ENCODE peak calls at places on chromosomes 11 and 22, in four cellular contexts. I is brain microvascular endothelial cell, J is psoas muscle, T is pancreas. G is an unnamed sample.

GRCh38 chr11:46493786-46494185 is 100.0 kb downstream of the AMBRA1 start:
- DNase-seq in I (no peak), J (no peak), T (no peak), G (no peak)

GRCh38 chr22:32335471-32335870 is 22.2 kb upstream of the RFPL3 start:
- DNase-seq in I (no peak), J (no peak), T (no peak), G (no peak)

GRCh38 chr11:2383823-2384722 is 7.0 kb downstream of the CD81 start:
- DNase-seq in I (no peak), J (peak), T (no peak), G (no peak)

GRCh38 chr11:119691020-119691666 is 37.9 kb downstream of the NECTIN1 start:
- DNase-seq in I (no peak), J (no peak), T (no peak), G (no peak)

GRCh38 chr11:116644201-116644947 is 128.4 kb downstream of the BUD13 start:
- DNase-seq in I (no peak), J (no peak), T (no peak), G (no peak)

GRCh38 chr11:12133539-12134238 is 23.3 kb downstream of the MICAL2 start:
- DNase-seq in I (no peak), J (no peak), T (no peak), G (no peak)

GRCh38 chr11:128686745-128687177 is 7.1 kb upstream of the FLI1 start:
- DNase-seq in I (peak), J (peak), T (no peak), G (no peak)

GRCh38 chr22:18078329-18079041 is 695 bp downstream of the PEX26 start:
- DNase-seq in I (no peak), J (peak), T (peak), G (no peak)

GRCh38 chr11:22666320-22666699 is at the start of gene GAS2:
- DNase-seq in I (no peak), J (no peak), T (peak), G (no peak)

GRCh38 chr22:33579448-33580093 is 340.7 kb downstream of the LARGE1 start:
- DNase-seq in I (peak), J (peak), T (peak), G (peak)

GRCh38 chr11:24588075-24588474 is 91.2 kb downstream of the LUZP2 start:
- DNase-seq in I (no peak), J (no peak), T (no peak), G (no peak)

GRCh38 chr11:16986434-16987204 is 27.6 kb downstream of the PLEKHA7 start:
- DNase-seq in I (no peak), J (no peak), T (peak), G (no peak)

GRCh38 chr11:28833670-28834069 is 725.5 kb downstream of the METTL15 start:
- DNase-seq in I (peak), J (no peak), T (no peak), G (no peak)

GRCh38 chr11:71211631-71212030 is 40.7 kb downstream of the SHANK2 start:
- DNase-seq in I (no peak), J (no peak), T (no peak), G (no peak)

GRCh38 chr11:117072517-117073218 is 25.6 kb downstream of the SIK3 start:
- DNase-seq in I (peak), J (no peak), T (no peak), G (no peak)

GRCh38 chr22:32013200-32013599 is 29.9 kb upstream of the SLC5A1 start:
- DNase-seq in I (no peak), J (no peak), T (no peak), G (no peak)

GRCh38 chr22:49671331-49672012 is 156.2 kb downstream of the BRD1 start:
- DNase-seq in I (no peak), J (no peak), T (no peak), G (no peak)

GRCh38 chr11:33448461-33449130 is 191.4 kb downstream of the HIPK3 start:
- DNase-seq in I (peak), J (no peak), T (no peak), G (no peak)

GRCh38 chr22:30297276-30298004 is 8.1 kb upstream of the CASTOR1 start:
- DNase-seq in I (no peak), J (no peak), T (no peak), G (no peak)

GRCh38 chr11:30172872-30173271 is 57.9 kb upstream of the FSHB start:
- DNase-seq in I (no peak), J (no peak), T (no peak), G (no peak)

GRCh38 chr22:23075050-23075449 is 4.7 kb downstream of the GNAZ start:
- DNase-seq in I (no peak), J (peak), T (no peak), G (no peak)

GRCh38 chr11:117625237-117625636 is 171.8 kb downstream of the DSCAML1 start:
- DNase-seq in I (no peak), J (no peak), T (no peak), G (no peak)

GRCh38 chr11:4862447-4863236 is 13.6 kb upstream of the OR51S1 start:
- DNase-seq in I (no peak), J (no peak), T (no peak), G (no peak)

GRCh38 chr22:26588749-26589366 is 1.1 kb downstream of the TPST2 start:
- DNase-seq in I (no peak), J (no peak), T (no peak), G (no peak)

GRCh38 chr22:27853404-27853803 is 51.8 kb upstream of the MN1 start:
- DNase-seq in I (no peak), J (no peak), T (no peak), G (no peak)

GRCh38 chr22:30393322-30393680 is 3.5 kb upstream of the SEC14L2 start:
- DNase-seq in I (no peak), J (no peak), T (no peak), G (no peak)

DNA sequence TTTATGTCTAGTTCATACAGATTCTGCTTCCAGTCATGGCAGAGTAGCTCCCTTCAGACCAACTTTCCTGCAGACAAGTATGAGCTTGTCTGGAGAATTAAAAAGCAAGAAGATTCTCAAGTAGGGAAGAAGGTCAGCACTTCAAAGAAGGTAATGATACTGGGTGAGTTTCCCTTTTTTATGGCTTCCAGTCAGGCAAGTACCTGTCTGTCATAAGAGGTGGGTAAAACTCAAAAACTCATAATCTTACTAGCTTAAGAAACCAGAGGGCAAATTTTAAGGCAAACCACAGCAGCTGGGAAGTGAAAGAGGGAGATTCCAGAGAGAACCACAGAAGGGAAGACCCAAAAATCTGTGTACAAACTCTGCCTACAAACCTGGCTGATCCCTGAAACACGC is 54.2 kb downstream of the DENND5A start:
- DNase-seq in I (no peak), J (no peak), T (no peak), G (no peak)
- H3K27ac ChIP-seq in I (no peak), J (no peak), T (no peak), G (peak)

DNA sequence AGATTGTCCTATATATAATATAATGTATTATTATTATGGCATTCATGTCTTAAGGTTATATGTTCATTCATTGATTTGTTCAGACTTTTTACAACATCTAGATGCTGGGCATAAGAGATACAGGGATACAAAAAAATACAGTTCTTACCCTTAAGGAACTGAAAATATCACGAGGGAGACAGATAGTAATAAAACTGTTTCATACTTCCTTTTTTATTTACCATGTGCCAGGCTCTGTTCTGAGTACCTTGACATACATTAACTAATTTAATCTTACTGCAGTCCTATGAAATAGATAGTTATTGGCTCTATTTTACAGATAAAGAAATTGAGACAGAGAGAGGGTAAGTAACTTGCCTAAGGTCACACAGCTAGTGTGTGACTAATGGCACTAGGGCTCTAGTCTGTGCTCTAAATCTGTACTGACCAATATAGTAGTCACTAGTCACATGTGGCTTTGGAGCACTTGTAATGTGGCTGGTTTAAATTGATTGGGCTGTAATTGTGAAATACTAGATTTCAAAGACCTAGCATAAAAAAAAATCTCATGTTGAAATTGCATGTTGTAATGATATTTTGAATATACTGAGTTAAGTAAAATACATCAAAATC is 21.3 kb downstream of the TRIM44 start:
- DNase-seq in I (no peak), J (no peak), T (no peak), G (no peak)
- H3K27ac ChIP-seq in I (no peak), J (no peak), T (no peak), G (no peak)

DNA sequence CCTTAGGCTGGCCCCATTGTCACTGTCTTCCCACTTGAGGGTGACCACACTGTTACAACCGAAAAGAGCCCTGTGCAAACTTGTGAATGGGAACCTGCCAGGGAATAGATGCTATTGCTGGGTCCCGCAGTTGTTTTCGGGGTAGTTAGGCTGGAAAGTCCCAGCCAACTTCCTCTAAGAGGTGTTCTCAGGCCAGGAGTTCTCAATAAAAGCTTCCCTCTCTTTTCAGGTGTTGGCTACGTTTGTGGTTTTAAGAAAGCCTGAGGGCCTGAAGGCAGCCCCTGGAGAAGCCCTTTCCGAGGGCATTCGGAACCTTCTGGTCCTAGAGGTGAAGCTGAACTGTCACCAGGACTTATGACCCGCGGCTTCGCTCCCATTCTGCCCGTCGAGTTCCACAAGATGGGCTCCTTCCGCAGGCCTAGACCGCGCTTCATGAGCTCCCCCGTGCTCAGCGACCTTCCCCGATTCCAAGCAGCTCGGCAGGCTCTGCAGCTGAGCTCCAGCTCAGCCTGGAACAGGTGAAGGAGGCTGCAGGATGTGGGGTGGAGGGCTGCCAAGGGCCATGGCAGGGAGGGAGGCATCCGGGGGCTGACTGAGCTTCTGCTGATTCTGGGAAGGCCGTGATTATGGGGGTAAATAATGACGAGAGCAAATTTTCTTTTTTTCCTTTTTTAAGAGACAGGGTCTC is 104.8 kb downstream of the PRR5L start:
- DNase-seq in I (no peak), J (no peak), T (no peak), G (no peak)
- H3K27ac ChIP-seq in I (no peak), J (no peak), T (no peak), G (no peak)

GRCh38 chr11:43937434-43938411 is 4.7 kb upstream of the C11orf96 start:
- DNase-seq in I (peak), J (no peak), T (no peak), G (no peak)
- H3K27ac ChIP-seq in I (peak), J (no peak), T (no peak), G (no peak)

GRCh38 chr22:45997077-45997774 is 20.3 kb upstream of the WNT7B start:
- DNase-seq in I (peak), J (peak), T (peak), G (peak)
- H3K27ac ChIP-seq in I (peak), J (peak), T (peak), G (peak)

G was measured in substantia nigra.